ENCODE peak calls at places on chromosomes 2 and 18, in eight cellular contexts. C, N, U, Z, D, E, M and P are unnamed samples.

GRCh38 chr2:11669454-11670291 is at the start of gene NTSR2:
- DNase-seq in C (peak; percentile 68), N (no peak), U (peak; percentile 81), Z (peak; percentile 65), D (peak; percentile 68), E (no peak), M (peak; percentile 91), P (peak; percentile 86)

GRCh38 chr2:86672027-86672545 is 48.0 kb upstream of the RMND5A start:
- DNase-seq in C (no peak), N (no peak), U (no peak), Z (no peak), D (no peak), E (no peak), M (no peak), P (no peak)

GRCh38 chr2:28691774-28692281 is 59.8 kb upstream of the PPP1CB start:
- DNase-seq in C (peak; percentile 49), N (no peak), U (peak; percentile 85), Z (peak; percentile 23), D (peak; percentile 63), E (no peak), M (peak; percentile 95), P (peak; percentile 58)

GRCh38 chr2:38856165-38856564 is 19.6 kb downstream of the DHX57 start:
- DNase-seq in C (no peak), N (no peak), U (no peak), Z (no peak), D (no peak), E (no peak), M (no peak), P (no peak)

GRCh38 chr18:44816028-44816427 is 135.3 kb downstream of the SETBP1 start:
- DNase-seq in C (no peak), N (no peak), U (no peak), Z (no peak), D (no peak), E (no peak), M (no peak), P (no peak)

GRCh38 chr18:46338213-46338612 is 234.0 kb downstream of the HAUS1 start:
- DNase-seq in C (no peak), N (no peak), U (no peak), Z (no peak), D (no peak), E (no peak), M (peak; percentile 68), P (peak; percentile 40)

GRCh38 chr2:109448946-109449788 is 164.6 kb downstream of the SEPTIN10 start:
- DNase-seq in C (peak; percentile 87), N (no peak), U (no peak), Z (peak; percentile 71), D (peak; percentile 6), E (no peak), M (no peak), P (peak; percentile 54)

GRCh38 chr2:9178905-9179571 is 27.6 kb upstream of the ASAP2 start:
- DNase-seq in C (peak; percentile 78), N (peak; percentile 78), U (peak; percentile 89), Z (peak; percentile 49), D (peak; percentile 26), E (no peak), M (no peak), P (peak; percentile 70)

GRCh38 chr2:173066887-173067676 is 8.6 kb upstream of the MAP3K20 start:
- DNase-seq in C (no peak), N (no peak), U (no peak), Z (no peak), D (no peak), E (no peak), M (no peak), P (no peak)

GRCh38 chr18:13219012-13219396 is 444 bp downstream of the LDLRAD4 start:
- DNase-seq in C (no peak), N (no peak), U (no peak), Z (no peak), D (no peak), E (no peak), M (no peak), P (no peak)

GRCh38 chr2:128589681-128590080 is 271.0 kb upstream of the HS6ST1 start:
- DNase-seq in C (no peak), N (no peak), U (no peak), Z (no peak), D (no peak), E (no peak), M (no peak), P (no peak)

GRCh38 chr18:9722691-9723090 is 14.6 kb downstream of the RAB31 start:
- DNase-seq in C (no peak), N (no peak), U (no peak), Z (no peak), D (no peak), E (no peak), M (no peak), P (no peak)

GRCh38 chr18:42351455-42351854 is 396.4 kb downstream of the PIK3C3 start:
- DNase-seq in C (no peak), N (no peak), U (no peak), Z (no peak), D (no peak), E (no peak), M (peak; percentile 25), P (no peak)

GRCh38 chr2:19380532-19380931 is 22.1 kb upstream of the OSR1 start:
- DNase-seq in C (no peak), N (no peak), U (no peak), Z (no peak), D (peak; percentile 32), E (no peak), M (no peak), P (no peak)

GRCh38 chr2:98822301-98823164 is 91.6 kb upstream of the MGAT4A start:
- DNase-seq in C (peak; percentile 81), N (no peak), U (peak; percentile 86), Z (peak; percentile 71), D (no peak), E (peak; percentile 70), M (peak; percentile 60), P (peak; percentile 88)

GRCh38 chr2:158893057-158893456 is 75.4 kb upstream of the TANC1 start:
- DNase-seq in C (no peak), N (no peak), U (no peak), Z (no peak), D (no peak), E (no peak), M (no peak), P (no peak)

GRCh38 chr18:9741461-9741820 is 33.3 kb downstream of the RAB31 start:
- DNase-seq in C (no peak), N (no peak), U (no peak), Z (no peak), D (no peak), E (no peak), M (no peak), P (no peak)

GRCh38 chr2:12131975-12132374 is 385.5 kb downstream of the LPIN1 start:
- DNase-seq in C (no peak), N (no peak), U (no peak), Z (no peak), D (no peak), E (no peak), M (no peak), P (no peak)

GRCh38 chr2:231670892-231671616 is 37.3 kb upstream of the PTMA start:
- DNase-seq in C (no peak), N (peak; percentile 50), U (peak; percentile 85), Z (peak; percentile 25), D (peak; percentile 53), E (no peak), M (peak; percentile 45), P (no peak)

GRCh38 chr2:69798909-69799526 is 30.4 kb upstream of the GMCL1 start:
- DNase-seq in C (no peak), N (peak; percentile 76), U (no peak), Z (no peak), D (no peak), E (no peak), M (peak; percentile 53), P (no peak)

GRCh38 chr2:206257345-206257744 is 17.1 kb upstream of the ZDBF2 start:
- DNase-seq in C (no peak), N (no peak), U (no peak), Z (no peak), D (no peak), E (no peak), M (no peak), P (no peak)

GRCh38 chr2:2331905-2332280 is 818 bp upstream of the MYT1L start:
- DNase-seq in C (no peak), N (no peak), U (no peak), Z (no peak), D (no peak), E (no peak), M (peak; percentile 5), P (no peak)

GRCh38 chr2:85684380-85684779 is 9.8 kb upstream of the GNLY start:
- DNase-seq in C (no peak), N (no peak), U (no peak), Z (no peak), D (no peak), E (no peak), M (no peak), P (no peak)

GRCh38 chr2:223052710-223053261 is 796 bp downstream of the KCNE4 start:
- DNase-seq in C (no peak), N (no peak), U (peak; percentile 74), Z (no peak), D (no peak), E (no peak), M (no peak), P (peak; percentile 71)

GRCh38 chr2:72915907-72916742 is 1.2 kb upstream of the EMX1 start:
- DNase-seq in C (no peak), N (peak; percentile 86), U (peak; percentile 85), Z (no peak), D (peak; percentile 68), E (no peak), M (peak; percentile 76), P (no peak)

GRCh38 chr2:42009657-42010580 is 37.9 kb upstream of the PKDCC start:
- DNase-seq in C (no peak), N (peak; percentile 30), U (no peak), Z (no peak), D (no peak), E (no peak), M (no peak), P (no peak)
- H3K4me1 ChIP-seq in C (no peaks in the 10 kb centered on the region), N (peaks cover 12% of the 10 kb centered on the region), U (peaks cover 7% of the 10 kb centered on the region), Z (peaks cover 3% of the 10 kb centered on the region), D (no peaks in the 10 kb centered on the region), E (peaks cover 4% of the 10 kb centered on the region), M (peaks cover 18% of the 10 kb centered on the region), P (peaks cover 6% of the 10 kb centered on the region)

DNA sequence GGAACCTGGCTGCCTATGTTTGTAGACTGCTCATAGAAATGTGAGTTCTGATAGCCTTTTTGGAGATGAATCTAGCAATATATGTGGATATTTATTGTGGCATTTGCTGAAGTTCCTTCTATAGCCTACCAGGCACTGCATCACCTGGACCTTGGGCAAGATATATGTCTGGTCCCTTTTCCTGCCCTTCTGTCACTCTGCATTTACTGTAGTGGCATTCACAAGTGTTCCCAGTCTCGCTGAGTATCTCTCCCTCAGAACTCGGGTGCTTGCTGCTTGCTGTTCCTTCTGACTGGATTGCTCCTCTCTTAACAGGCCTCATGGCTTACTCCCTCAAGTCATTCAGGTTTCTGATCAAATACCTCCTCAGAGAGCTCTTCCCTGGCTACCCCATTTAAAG is 145.0 kb downstream of the UBE2E3 start:
- DNase-seq in C (no peak), N (no peak), U (no peak), Z (no peak), D (no peak), E (no peak), M (no peak), P (no peak)
- H3K27ac ChIP-seq in C (no peak overlapping the region), N (no peak overlapping the region), U (no peak overlapping the region), Z (no peak overlapping the region), D (no peak overlapping the region), E (peak overlapping the region; percentile 91), M (no peak overlapping the region), P (no peak overlapping the region)

GRCh38 chr18:77115461-77115907 is 17.1 kb downstream of the MBP start:
- DNase-seq in C (no peak), N (no peak), U (no peak), Z (no peak), D (no peak), E (no peak), M (no peak), P (no peak)
- H3K4me1 ChIP-seq in C (peaks cover 18% of the 10 kb centered on the region), N (no peaks in the 10 kb centered on the region), U (peaks cover 43% of the 10 kb centered on the region), Z (peaks cover 13% of the 10 kb centered on the region), D (peaks cover 48% of the 10 kb centered on the region), E (peaks cover 68% of the 10 kb centered on the region), M (no peaks in the 10 kb centered on the region), P (peaks cover 12% of the 10 kb centered on the region)

GRCh38 chr2:226760412-226761194 is 39.0 kb downstream of the IRS1 start:
- DNase-seq in C (no peak), N (no peak), U (no peak), Z (no peak), D (no peak), E (no peak), M (no peak), P (no peak)
- H3K27ac ChIP-seq in C (peak overlapping the region; percentile 69), N (no peak overlapping the region), U (no peak overlapping the region), Z (peak overlapping the region; percentile 69), D (peak overlapping the region; percentile 12), E (no peak overlapping the region), M (no peak overlapping the region), P (peak overlapping the region; percentile 88)